ENCODE peak calls at places on chromosomes 11 and 22, in six cellular contexts. H is endodermal cell, W is lower lobe of right lung, Z is OCI-LY7, P is tibial nerve, B is colonic mucosa. V is an unnamed sample. For H3K4me1, the result is how much of the 10 kb centered on the place peaks cover.

GRCh38 chr11:113176971-113177370 is 137.4 kb upstream of the TTC12 start:
- DNase-seq in H (no peak), W (no peak), Z (no peak), P (no peak), B (no peak), V (no peak)

GRCh38 chr11:9091044-9091936 is at the start of gene SCUBE2:
- DNase-seq in H (peak), W (no peak), Z (no peak), P (no peak), B (peak), V (no peak)

GRCh38 chr11:13567551-13567950 is 71.8 kb upstream of the PTH start:
- DNase-seq in H (no peak), W (no peak), Z (no peak), P (no peak), B (no peak), V (no peak)

GRCh38 chr11:16468735-16469446 is 112.5 kb upstream of the SOX6 start:
- DNase-seq in H (no peak), W (no peak), Z (no peak), P (no peak), B (no peak), V (no peak)

GRCh38 chr11:75369846-75370245 is 18.4 kb upstream of the ARRB1 start:
- DNase-seq in H (no peak), W (no peak), Z (no peak), P (no peak), B (no peak), V (no peak)

GRCh38 chr22:48745842-48746788 is 1081.6 kb downstream of the BRD1 start:
- DNase-seq in H (peak), W (no peak), Z (no peak), P (no peak), B (no peak), V (no peak)

GRCh38 chr22:30704978-30705377 is 10.3 kb downstream of the OSBP2 start:
- DNase-seq in H (no peak), W (no peak), Z (no peak), P (no peak), B (no peak), V (no peak)

GRCh38 chr11:35907648-35908431 is 36.0 kb upstream of the LDLRAD3 start:
- DNase-seq in H (no peak), W (no peak), Z (no peak), P (peak), B (no peak), V (no peak)

GRCh38 chr11:57417056-57417455 is 9.9 kb downstream of the SLC43A3 start:
- DNase-seq in H (no peak), W (no peak), Z (no peak), P (peak), B (no peak), V (no peak)

GRCh38 chr11:93089474-93090102 is 108.2 kb downstream of the SLC36A4 start:
- DNase-seq in H (peak), W (no peak), Z (peak), P (peak), B (peak), V (no peak)

GRCh38 chr22:48302657-48303359 is 1524.9 kb downstream of the BRD1 start:
- DNase-seq in H (no peak), W (no peak), Z (no peak), P (no peak), B (no peak), V (no peak)

GRCh38 chr11:47337229-47337924 is 15.1 kb downstream of the MYBPC3 start:
- DNase-seq in H (no peak), W (no peak), Z (no peak), P (no peak), B (no peak), V (no peak)

GRCh38 chr22:19875061-19875530 is 20.4 kb upstream of the GNB1L start:
- DNase-seq in H (no peak), W (no peak), Z (no peak), P (no peak), B (peak), V (no peak)

GRCh38 chr11:100930185-100930778 is 199.3 kb downstream of the PGR start:
- DNase-seq in H (no peak), W (no peak), Z (peak), P (no peak), B (no peak), V (no peak)

GRCh38 chr11:34565417-34566208 is 52.0 kb upstream of the ELF5 start:
- DNase-seq in H (peak), W (no peak), Z (peak), P (no peak), B (peak), V (no peak)

GRCh38 chr11:8691601-8692000 is 9.0 kb downstream of the RPL27A start:
- DNase-seq in H (peak), W (no peak), Z (no peak), P (no peak), B (no peak), V (no peak)

GRCh38 chr11:34026432-34026831 is 25.1 kb upstream of the CAPRIN1 start:
- DNase-seq in H (no peak), W (no peak), Z (no peak), P (no peak), B (no peak), V (no peak)

GRCh38 chr22:44530569-44530968 is 32.5 kb upstream of the RTL6 start:
- DNase-seq in H (no peak), W (no peak), Z (no peak), P (no peak), B (no peak), V (no peak)

GRCh38 chr22:26548984-26549383 is 36.7 kb upstream of the TFIP11 start:
- DNase-seq in H (no peak), W (no peak), Z (no peak), P (no peak), B (no peak), V (no peak)

GRCh38 chr11:10778217-10778970 is 27.3 kb downstream of the CTR9 start:
- DNase-seq in H (no peak), W (no peak), Z (no peak), P (peak), B (no peak), V (no peak)

GRCh38 chr11:57460017-57460755 is at the start of gene RTN4RL2:
- DNase-seq in H (peak), W (peak), Z (peak), P (no peak), B (peak), V (no peak)

GRCh38 chr11:105588001-105588400 is 21.9 kb upstream of the GRIA4 start:
- DNase-seq in H (no peak), W (no peak), Z (no peak), P (no peak), B (no peak), V (no peak)

GRCh38 chr11:13354335-13354734 is 76.7 kb downstream of the BMAL1 start:
- DNase-seq in H (peak), W (no peak), Z (peak), P (no peak), B (no peak), V (no peak)

GRCh38 chr11:134399293-134399654 is 12.8 kb downstream of the B3GAT1 start:
- DNase-seq in H (no peak), W (no peak), Z (no peak), P (no peak), B (no peak), V (no peak)

GRCh38 chr11:47328449-47329390 is 23.8 kb downstream of the MYBPC3 start:
- DNase-seq in H (no peak), W (peak), Z (no peak), P (no peak), B (no peak), V (no peak)

GRCh38 chr22:50340157-50340879 is 2.8 kb upstream of the PPP6R2 start:
- DNase-seq in H (peak), W (no peak), Z (no peak), P (no peak), B (no peak), V (no peak)

GRCh38 chr11:134216816-134217215 is 7.0 kb downstream of the NCAPD3 start:
- DNase-seq in H (no peak), W (no peak), Z (no peak), P (no peak), B (no peak), V (no peak)

GRCh38 chr11:115623021-115623451 is 118.8 kb upstream of the CADM1 start:
- DNase-seq in H (no peak), W (peak), Z (no peak), P (peak), B (peak), V (no peak)

GRCh38 chr11:65478411-65479183 is 20.2 kb upstream of the MALAT1 start:
- DNase-seq in H (peak), W (peak), Z (no peak), P (no peak), B (peak), V (no peak)

GRCh38 chr11:65477271-65478029 is 21.4 kb upstream of the MALAT1 start:
- DNase-seq in H (peak), W (peak), Z (peak), P (peak), B (peak), V (peak)

GRCh38 chr11:65479184-65480145 is 19.4 kb upstream of the MALAT1 start:
- DNase-seq in H (peak), W (no peak), Z (no peak), P (peak), B (peak), V (no peak)

GRCh38 chr11:65473275-65473860 is 25.5 kb upstream of the MALAT1 start:
- DNase-seq in H (no peak), W (no peak), Z (no peak), P (no peak), B (no peak), V (no peak)

GRCh38 chr11:65476632-65477270 is 22.1 kb upstream of the MALAT1 start:
- DNase-seq in H (no peak), W (no peak), Z (no peak), P (no peak), B (peak), V (peak)
- H3K4me1 ChIP-seq in H (under half), W (half or more), Z (under half), P (under half), B (under half), V (under half)

GRCh38 chr11:65434057-65434666 is 11.6 kb downstream of the NEAT1 start:
- DNase-seq in H (peak), W (no peak), Z (no peak), P (no peak), B (no peak), V (no peak)

GRCh38 chr11:65432686-65433582 is 10.3 kb downstream of the NEAT1 start:
- DNase-seq in H (no peak), W (no peak), Z (peak), P (no peak), B (no peak), V (no peak)

GRCh38 chr11:65434667-65435179 is 12.1 kb downstream of the NEAT1 start:
- DNase-seq in H (peak), W (no peak), Z (no peak), P (no peak), B (no peak), V (no peak)

GRCh38 chr11:65432133-65432650 is 9.6 kb downstream of the NEAT1 start:
- DNase-seq in H (no peak), W (no peak), Z (no peak), P (no peak), B (no peak), V (no peak)

GRCh38 chr11:65433657-65434056 is 11.1 kb downstream of the NEAT1 start:
- DNase-seq in H (no peak), W (no peak), Z (no peak), P (no peak), B (no peak), V (no peak)
- H3K4me3 ChIP-seq in H (no peak), W (no peak), Z (peak), P (no peak), B (no peak), V (no peak)

GRCh38 chr22:24937114-24937513 is 9.4 kb downstream of the LHFPL7 start:
- DNase-seq in H (peak), W (no peak), Z (peak), P (no peak), B (no peak), V (no peak)
- TF ChIP-seq CTCF in H (peak), W (no peak), Z (peak), P (no peak), B (no peak), V (no peak)

DNA sequence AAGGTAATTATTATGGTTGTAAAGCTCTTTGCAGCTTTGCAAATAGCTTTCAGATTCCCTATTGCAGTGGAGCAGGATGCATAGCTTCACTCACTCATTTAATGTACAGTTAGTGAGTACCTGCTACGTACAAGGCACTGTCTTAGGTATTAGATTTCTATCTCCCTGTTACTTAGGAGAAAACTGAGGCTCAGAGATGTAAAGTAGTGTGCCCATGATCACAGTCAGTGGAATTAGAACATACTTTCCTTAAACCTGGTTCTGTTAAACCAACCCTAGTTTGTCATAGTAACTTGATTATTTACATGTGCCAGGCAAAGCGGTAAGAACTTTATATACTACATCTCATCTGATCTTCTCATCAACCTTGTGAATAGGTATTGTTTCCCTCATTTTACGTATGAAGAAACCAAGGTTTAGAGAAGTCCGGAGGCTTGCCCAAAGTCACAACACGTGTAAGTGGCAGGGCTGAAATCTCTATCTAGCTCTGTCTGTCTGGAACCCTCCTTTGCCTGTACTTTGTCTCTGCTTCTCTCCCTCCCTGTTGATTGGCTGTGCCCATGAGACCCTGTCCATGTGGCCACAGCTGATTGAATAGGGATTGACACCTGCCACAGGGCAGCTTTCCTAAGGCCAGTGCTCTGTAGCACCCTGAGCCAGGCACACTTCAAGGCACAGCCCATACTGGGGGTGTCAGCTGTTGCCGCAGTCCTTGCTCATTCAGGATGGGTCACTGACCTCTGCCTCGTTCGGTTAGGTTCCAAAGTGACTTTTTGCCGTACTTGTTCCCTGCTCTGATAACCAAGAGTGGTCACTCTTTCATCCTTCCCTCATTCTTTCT is 63.8 kb upstream of the PRSS23 start:
- DNase-seq in H (no peak), W (no peak), Z (no peak), P (no peak), B (no peak), V (no peak)
- H3K4me1 ChIP-seq in H (under half), W (under half), Z (under half), P (under half), B (under half), V (under half)

DNA sequence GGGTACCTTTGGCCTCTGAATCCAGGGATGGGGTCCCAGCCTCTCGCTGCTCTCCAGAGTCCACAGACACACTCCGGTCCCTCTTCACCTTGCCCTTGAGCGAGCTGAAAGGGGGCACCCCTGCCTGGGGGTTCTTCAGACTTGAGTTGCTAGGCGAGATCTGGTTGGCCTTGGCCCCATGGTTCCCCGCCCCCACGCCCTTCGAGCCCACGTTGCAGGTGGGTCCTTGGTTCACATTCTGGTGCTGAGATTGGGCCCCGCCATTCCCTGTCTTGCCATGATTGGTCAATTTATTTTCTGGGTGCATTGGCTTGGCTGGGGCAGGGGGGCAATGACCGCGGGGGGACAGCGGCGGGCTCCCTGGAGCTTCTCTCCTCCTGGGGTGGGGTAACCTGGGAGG is 17.5 kb downstream of the BCL9L start:
- DNase-seq in H (no peak), W (peak), Z (no peak), P (no peak), B (no peak), V (peak)
- H3K4me3 ChIP-seq in H (no peak), W (no peak), Z (no peak), P (no peak), B (no peak), V (no peak)

GRCh38 chr11:44326615-44327475 is 16.9 kb upstream of the ALX4 start:
- DNase-seq in H (no peak), W (no peak), Z (no peak), P (no peak), B (no peak), V (no peak)
- TF ChIP-seq CTCF in H (peak), W (no peak), Z (no peak), P (no peak), B (no peak), V (no peak)

GRCh38 chr11:7573193-7573557 is 59.4 kb downstream of the PPFIBP2 start:
- DNase-seq in H (no peak), W (no peak), Z (no peak), P (no peak), B (no peak), V (no peak)

GRCh38 chr11:7576671-7577225 is 62.9 kb downstream of the PPFIBP2 start:
- DNase-seq in H (no peak), W (no peak), Z (no peak), P (peak), B (peak), V (no peak)

GRCh38 chr11:7575841-7576451 is 62.1 kb downstream of the PPFIBP2 start:
- DNase-seq in H (peak), W (no peak), Z (no peak), P (no peak), B (peak), V (no peak)

GRCh38 chr11:7573558-7574296 is 59.9 kb downstream of the PPFIBP2 start:
- DNase-seq in H (peak), W (no peak), Z (no peak), P (no peak), B (peak), V (no peak)

GRCh38 chr11:7574491-7575129 is 60.8 kb downstream of the PPFIBP2 start:
- DNase-seq in H (peak), W (no peak), Z (no peak), P (no peak), B (no peak), V (no peak)
- H3K4me1 ChIP-seq in H (half or more), W (half or more), Z (under half), P (half or more), B (under half), V (under half)

V was measured in CD8-positive, alpha-beta T cell.